ENCODE peak calls at places on chromosomes 1 and 21, in seven cellular contexts. Q, C, E, L, J, I and M are unnamed samples.

GRCh38 chr1:16484931-16485330 is 29.2 kb downstream of the RNU1-1 start:
- DNase-seq in Q (no peak), C (peak), E (no peak), L (no peak), J (no peak), I (no peak), M (no peak)

GRCh38 chr1:50268049-50268448 is 155.2 kb downstream of the DMRTA2 start:
- DNase-seq in Q (no peak), C (no peak), E (peak), L (no peak), J (no peak), I (no peak), M (peak)

GRCh38 chr1:211606914-211607751 is 28.2 kb upstream of the SLC30A1 start:
- DNase-seq in Q (no peak), C (peak), E (no peak), L (no peak), J (no peak), I (no peak), M (no peak)

GRCh38 chr1:214136336-214136735 is 144.6 kb upstream of the SMYD2 start:
- DNase-seq in Q (no peak), C (no peak), E (no peak), L (no peak), J (no peak), I (no peak), M (no peak)

GRCh38 chr1:53086504-53087070 is 24.6 kb downstream of the PODN start:
- DNase-seq in Q (no peak), C (no peak), E (no peak), L (no peak), J (no peak), I (no peak), M (no peak)

GRCh38 chr1:33007190-33008050 is 29.3 kb downstream of the AK2 start:
- DNase-seq in Q (peak), C (no peak), E (peak), L (no peak), J (peak), I (peak), M (peak)

GRCh38 chr1:204076891-204077290 is 4.0 kb downstream of the SOX13 start:
- DNase-seq in Q (no peak), C (peak), E (no peak), L (no peak), J (no peak), I (no peak), M (no peak)

GRCh38 chr1:230368363-230368762 is 57.8 kb downstream of the PGBD5 start:
- DNase-seq in Q (no peak), C (no peak), E (no peak), L (no peak), J (no peak), I (no peak), M (no peak)

GRCh38 chr1:32274646-32275340 is 17.1 kb upstream of the HDAC1 start:
- DNase-seq in Q (no peak), C (no peak), E (no peak), L (no peak), J (no peak), I (no peak), M (no peak)

GRCh38 chr1:32680642-32681041 is 21.9 kb downstream of the SYNC start:
- DNase-seq in Q (no peak), C (no peak), E (no peak), L (no peak), J (no peak), I (no peak), M (no peak)

GRCh38 chr1:1371741-1372711 is 3.0 kb downstream of the AURKAIP1 start:
- DNase-seq in Q (no peak), C (peak), E (peak), L (peak), J (peak), I (no peak), M (no peak)

GRCh38 chr1:155226188-155226909 is 17.9 kb downstream of the MTX1 start:
- DNase-seq in Q (peak), C (peak), E (peak), L (peak), J (peak), I (peak), M (peak)

GRCh38 chr1:36034692-36035091 is 49.2 kb upstream of the TEKT2 start:
- DNase-seq in Q (peak), C (no peak), E (peak), L (no peak), J (no peak), I (no peak), M (peak)
- H3K27ac ChIP-seq in Q (no peak), C (peak), E (peak), L (no peak), J (no peak), I (no peak), M (no peak)

GRCh38 chr1:201345081-201345355 is 32.5 kb downstream of the TNNT2 start:
- DNase-seq in Q (no peak), C (peak), E (no peak), L (no peak), J (no peak), I (no peak), M (no peak)

GRCh38 chr1:201346987-201347386 is 30.5 kb downstream of the TNNT2 start:
- DNase-seq in Q (no peak), C (no peak), E (no peak), L (no peak), J (no peak), I (no peak), M (no peak)

GRCh38 chr1:201348211-201348566 is 29.3 kb downstream of the TNNT2 start:
- DNase-seq in Q (peak), C (peak), E (peak), L (peak), J (no peak), I (peak), M (peak)

GRCh38 chr1:201347498-201348210 is 29.8 kb downstream of the TNNT2 start:
- DNase-seq in Q (no peak), C (peak), E (no peak), L (no peak), J (no peak), I (no peak), M (no peak)

GRCh38 chr1:201346337-201346939 is 31.0 kb downstream of the TNNT2 start:
- DNase-seq in Q (peak), C (peak), E (peak), L (peak), J (no peak), I (peak), M (peak)
- TF ChIP-seq CTCF in Q (peak), C (peak), E (peak), L (peak), J (peak), I (peak), M (peak)

DNA sequence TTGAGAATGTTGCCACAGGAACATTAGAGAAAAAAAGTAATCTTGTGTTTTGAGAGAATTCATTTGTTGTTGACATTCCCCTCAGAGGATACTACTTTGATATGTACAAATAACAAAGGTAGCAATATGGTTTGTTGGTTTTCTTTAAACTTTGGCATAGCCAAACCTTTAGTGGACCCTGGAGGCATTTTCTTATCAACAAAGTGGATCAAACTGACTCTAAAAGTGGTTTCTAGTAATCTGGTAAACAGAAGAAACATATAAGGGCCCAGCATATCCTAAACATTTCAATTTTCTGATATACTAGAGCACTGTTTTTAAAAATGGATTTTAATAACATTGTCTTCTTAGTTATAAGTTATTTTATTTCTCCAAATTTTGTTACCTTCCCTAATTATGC is 29.8 kb downstream of the POU2F1 start:
- DNase-seq in Q (no peak), C (no peak), E (no peak), L (no peak), J (no peak), I (no peak), M (no peak)
- H3K27ac ChIP-seq in Q (no peak), C (no peak), E (no peak), L (no peak), J (no peak), I (no peak), M (no peak)

DNA sequence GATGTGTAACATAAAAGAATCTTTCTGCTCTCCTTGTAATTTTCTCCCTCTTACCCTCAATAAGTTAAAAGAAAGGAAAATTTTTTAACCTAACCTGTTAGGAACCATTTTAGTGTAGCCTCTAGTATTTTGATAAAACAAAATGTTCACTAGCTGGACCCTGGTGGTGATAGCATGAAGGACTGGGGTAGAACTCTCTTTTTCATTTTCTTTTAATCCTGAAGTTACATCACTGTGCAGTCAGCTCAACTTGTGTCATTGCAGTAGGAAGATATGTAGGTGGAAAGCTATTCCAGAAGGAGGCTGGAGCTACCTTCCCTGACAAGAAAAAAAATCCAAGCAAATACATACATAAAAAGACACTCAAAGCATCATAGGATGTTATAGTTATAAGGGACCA is 39.3 kb downstream of the NFIA start:
- DNase-seq in Q (no peak), C (no peak), E (no peak), L (no peak), J (no peak), I (no peak), M (no peak)
- TF ChIP-seq CTCF in Q (peak), C (no peak), E (no peak), L (no peak), J (no peak), I (no peak), M (no peak)

DNA sequence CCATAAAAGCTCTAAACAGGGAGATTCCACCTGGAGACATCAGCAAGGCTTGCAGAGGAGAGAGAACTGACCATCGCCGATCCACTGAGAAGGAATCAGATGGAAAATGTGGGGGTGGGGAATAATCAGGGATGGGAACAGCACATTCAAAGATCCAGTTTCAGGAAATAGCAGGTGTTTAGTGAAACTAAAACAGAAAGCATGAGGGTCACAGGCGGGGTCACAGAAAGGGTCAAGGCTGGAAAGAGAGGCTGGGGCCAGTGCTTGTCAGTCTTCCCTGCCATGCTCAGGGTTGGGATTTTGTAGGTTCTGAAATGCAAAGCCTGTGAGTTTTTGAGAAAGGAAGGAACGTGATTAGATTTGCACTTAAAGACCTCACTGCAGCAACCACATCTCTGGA is 103.2 kb downstream of the HLCS start:
- DNase-seq in Q (no peak), C (no peak), E (no peak), L (no peak), J (no peak), I (no peak), M (no peak)
- H3K27ac ChIP-seq in Q (no peak), C (no peak), E (no peak), L (no peak), J (no peak), I (no peak), M (no peak)

GRCh38 chr1:115142616-115143015 is 53.3 kb upstream of the TSPAN2 start:
- DNase-seq in Q (no peak), C (no peak), E (no peak), L (no peak), J (no peak), I (no peak), M (no peak)
- TF ChIP-seq CTCF in Q (peak), C (no peak), E (no peak), L (no peak), J (no peak), I (peak), M (no peak)

DNA sequence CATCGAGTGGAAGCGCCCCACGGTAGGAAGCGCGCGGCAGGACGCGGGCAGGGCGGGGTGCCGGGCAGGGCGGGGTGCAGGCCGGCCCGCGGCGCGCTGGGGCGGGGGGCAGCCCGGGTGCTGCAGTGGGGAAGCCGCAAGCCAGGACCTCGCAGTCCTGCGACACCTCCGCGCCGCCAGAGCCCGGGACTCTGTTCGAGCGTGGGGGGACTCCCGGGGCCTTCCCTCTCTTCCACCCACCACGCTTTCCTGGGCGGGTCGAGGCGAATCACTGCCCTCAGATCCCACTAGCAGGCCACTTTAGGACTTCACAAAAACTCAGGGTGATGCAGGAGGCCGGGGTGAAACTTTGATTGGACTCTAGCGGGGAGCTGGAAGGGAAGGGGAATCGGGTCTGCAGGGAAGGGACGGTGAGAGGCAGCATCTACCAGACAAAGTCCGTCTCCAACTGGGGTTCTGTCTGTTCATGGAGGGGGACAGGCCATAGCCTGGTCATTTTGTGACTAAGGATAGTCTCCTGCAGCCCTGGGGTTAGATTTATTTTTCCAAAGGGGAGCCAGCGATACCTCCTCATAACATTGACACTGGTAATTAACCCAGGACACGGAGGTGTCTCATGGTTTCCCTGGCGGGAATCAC is 636 bp downstream of the CAPN2 start:
- DNase-seq in Q (no peak), C (peak), E (peak), L (no peak), J (peak), I (no peak), M (no peak)
- H3K27ac ChIP-seq in Q (peak), C (peak), E (peak), L (peak), J (peak), I (peak), M (peak)

DNA sequence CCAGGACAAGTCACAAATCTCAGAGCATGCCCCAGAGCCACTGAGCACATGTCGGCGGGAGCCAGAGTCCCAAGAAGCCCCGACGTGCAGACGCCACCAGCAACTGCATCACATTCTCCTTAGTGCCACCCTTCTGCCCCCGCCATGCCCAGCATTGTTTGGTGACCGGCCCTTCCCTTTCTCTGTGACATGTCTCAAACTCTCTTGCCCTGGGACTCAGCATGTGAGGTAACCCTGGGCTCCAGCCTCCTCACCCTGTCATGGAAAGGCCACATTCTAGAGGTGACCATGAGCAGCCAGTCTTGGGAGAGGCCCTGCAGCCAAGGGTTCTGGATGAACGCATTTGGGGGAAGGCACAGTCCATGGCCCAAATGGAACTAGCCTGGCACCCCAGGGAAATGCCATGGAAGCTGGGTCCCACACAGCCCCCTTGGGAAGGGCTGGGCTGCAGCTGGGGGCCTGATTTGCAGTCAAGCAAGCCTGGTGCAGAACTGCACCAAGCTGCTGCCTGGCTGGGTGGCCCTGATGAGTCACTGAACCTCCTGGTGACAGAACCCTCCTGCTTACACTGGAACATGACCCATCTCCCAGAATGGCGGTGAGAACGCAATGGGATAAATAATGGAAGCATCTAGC is 94.4 kb downstream of the ITPKB start:
- DNase-seq in Q (no peak), C (no peak), E (peak), L (no peak), J (no peak), I (no peak), M (no peak)
- TF ChIP-seq CTCF in Q (no peak), C (no peak), E (no peak), L (no peak), J (no peak), I (no peak), M (no peak)

DNA sequence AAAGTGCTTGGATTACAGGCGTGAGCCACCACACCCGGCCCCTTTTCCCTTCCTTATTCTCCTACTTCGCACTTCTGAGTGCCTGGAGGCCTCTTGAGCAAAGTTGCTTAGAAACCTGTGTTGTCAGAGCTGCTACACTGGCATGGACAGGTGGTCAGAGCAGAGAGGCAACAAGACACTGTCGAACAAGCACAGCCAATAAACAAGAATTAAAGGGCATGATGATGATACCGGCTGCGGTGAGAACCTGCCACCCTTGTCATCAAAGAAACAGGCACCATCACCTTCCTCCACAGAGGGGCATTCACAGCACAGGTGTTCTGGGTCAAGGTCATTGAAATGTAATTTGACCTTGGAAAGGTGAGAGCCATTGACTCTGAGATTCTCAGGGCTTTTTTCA is 23.3 kb downstream of the STUM start:
- DNase-seq in Q (no peak), C (peak), E (no peak), L (no peak), J (no peak), I (no peak), M (no peak)
- H3K27ac ChIP-seq in Q (no peak), C (no peak), E (no peak), L (no peak), J (no peak), I (no peak), M (no peak)